ENCODE peak calls at places on chromosomes 16 and 17, in five cellular contexts. V, J, P, W and O are unnamed samples.

GRCh38 chr16:6204941-6205340 is 1107.3 kb upstream of the EEF2KMT start:
- DNase-seq in V (no peak), J (no peak), P (no peak), W (no peak), O (no peak)

GRCh38 chr16:11609474-11610120 is 22.9 kb upstream of the LITAF start:
- DNase-seq in V (no peak), J (no peak), P (peak), W (no peak), O (no peak)

GRCh38 chr17:82948081-82948511 is 108.3 kb upstream of the ZNF750 start:
- DNase-seq in V (no peak), J (no peak), P (peak), W (no peak), O (no peak)

GRCh38 chr16:4090476-4090875 is 25.8 kb downstream of the ADCY9 start:
- DNase-seq in V (no peak), J (peak), P (no peak), W (no peak), O (no peak)

GRCh38 chr16:14087590-14088154 is 16.6 kb downstream of the MRTFB start:
- DNase-seq in V (no peak), J (no peak), P (no peak), W (no peak), O (no peak)

GRCh38 chr17:78013683-78014467 is 55.4 kb downstream of the TNRC6C start:
- DNase-seq in V (peak), J (peak), P (no peak), W (peak), O (no peak)

GRCh38 chr17:69997332-69997731 is 77.7 kb upstream of the KCNJ16 start:
- DNase-seq in V (no peak), J (no peak), P (no peak), W (peak), O (no peak)

GRCh38 chr16:88491560-88492310 is 38.7 kb downstream of the ZFPM1 start:
- DNase-seq in V (no peak), J (no peak), P (no peak), W (no peak), O (no peak)

GRCh38 chr17:36899250-36900129 is 37.8 kb upstream of the LHX1 start:
- DNase-seq in V (no peak), J (no peak), P (no peak), W (no peak), O (no peak)

GRCh38 chr17:30429155-30429554 is 48.1 kb upstream of the GOSR1 start:
- DNase-seq in V (no peak), J (no peak), P (no peak), W (peak), O (no peak)